ENCODE peak calls at places on chromosome 13, in eight cellular contexts. D is heart left ventricle; A is mesendoderm; N is adrenal gland; R is H1; E is CD4-positive, alpha-beta memory T cell; G is GM12865; I is endodermal cell. V is an unnamed sample.

GRCh38 chr13:20473139-20473538 is 52.5 kb downstream of the CRYL1 start:
- DNase-seq in D (no peak), A (no peak), N (no peak), R (no peak), E (no peak), G (no peak), I (no peak), V (no peak)

GRCh38 chr13:112806761-112807652 is 117.2 kb downstream of the ATP11A start:
- DNase-seq in D (no peak), A (no peak), N (peak; percentile 88), R (no peak), E (no peak), G (no peak), I (no peak), V (no peak)

GRCh38 chr13:77740097-77740496 is 42.6 kb downstream of the SLAIN1 start:
- DNase-seq in D (no peak), A (no peak), N (no peak), R (no peak), E (no peak), G (no peak), I (no peak), V (no peak)

GRCh38 chr13:34933349-34933748 is 8.7 kb upstream of the NBEA start:
- DNase-seq in D (no peak), A (no peak), N (no peak), R (no peak), E (no peak), G (no peak), I (no peak), V (no peak)

GRCh38 chr13:46355906-46356305 is 31.1 kb downstream of the RUBCNL start:
- DNase-seq in D (no peak), A (no peak), N (no peak), R (no peak), E (no peak), G (no peak), I (no peak), V (no peak)

GRCh38 chr13:29511980-29512379 is 83.5 kb downstream of the SLC7A1 start:
- DNase-seq in D (no peak), A (no peak), N (no peak), R (no peak), E (no peak), G (no peak), I (no peak), V (no peak)

GRCh38 chr13:102191951-102192461 is 209.8 kb downstream of the FGF14 start:
- DNase-seq in D (no peak), A (no peak), N (no peak), R (no peak), E (no peak), G (no peak), I (no peak), V (no peak)

GRCh38 chr13:71067164-71067815 is 799.7 kb downstream of the DACH1 start:
- DNase-seq in D (no peak), A (peak; percentile 29), N (no peak), R (no peak), E (no peak), G (no peak), I (peak; percentile 47), V (no peak)

GRCh38 chr13:36858285-36858684 is 39.3 kb downstream of the RFXAP start:
- DNase-seq in D (no peak), A (peak; percentile 84), N (no peak), R (no peak), E (peak; percentile 0), G (peak; percentile 58), I (peak; percentile 68), V (no peak)

GRCh38 chr13:58792854-58793253 is 1161.3 kb downstream of the PCDH17 start:
- DNase-seq in D (no peak), A (no peak), N (no peak), R (no peak), E (no peak), G (no peak), I (no peak), V (no peak)

GRCh38 chr13:81987677-81988357 is 1646.9 kb upstream of the SPRY2 start:
- DNase-seq in D (no peak), A (peak; percentile 91), N (no peak), R (no peak), E (no peak), G (no peak), I (peak; percentile 71), V (no peak)

GRCh38 chr13:85303630-85304029 is 495.6 kb downstream of the SLITRK6 start:
- DNase-seq in D (no peak), A (no peak), N (no peak), R (no peak), E (no peak), G (no peak), I (no peak), V (no peak)

GRCh38 chr13:64770743-64771142 is 2459.4 kb downstream of the PCDH9 start:
- DNase-seq in D (no peak), A (no peak), N (no peak), R (no peak), E (no peak), G (no peak), I (no peak), V (no peak)
- H3K4me3 ChIP-seq in D (no peak overlapping the region), A (no peak overlapping the region), N (no peak overlapping the region), R (no peak overlapping the region), E (no peak overlapping the region), G (no peak overlapping the region), I (no peak overlapping the region), V (no peak overlapping the region)

GRCh38 chr13:107866666-107867623 is 348.4 kb downstream of the LIG4 start:
- DNase-seq in D (no peak), A (peak; percentile 72), N (no peak), R (peak; percentile 63), E (no peak), G (no peak), I (peak; percentile 75), V (no peak)

GRCh38 chr13:107864543-107865460 is 350.5 kb downstream of the LIG4 start:
- DNase-seq in D (no peak), A (peak; percentile 78), N (no peak), R (no peak), E (no peak), G (peak; percentile 26), I (peak; percentile 79), V (no peak)

GRCh38 chr13:107865643-107866006 is 349.7 kb downstream of the LIG4 start:
- DNase-seq in D (no peak), A (no peak), N (no peak), R (no peak), E (no peak), G (no peak), I (no peak), V (no peak)

GRCh38 chr13:107867701-107868661 is 347.4 kb downstream of the LIG4 start:
- DNase-seq in D (no peak), A (peak; percentile 76), N (no peak), R (peak; percentile 81), E (no peak), G (no peak), I (peak; percentile 89), V (no peak)

DNA sequence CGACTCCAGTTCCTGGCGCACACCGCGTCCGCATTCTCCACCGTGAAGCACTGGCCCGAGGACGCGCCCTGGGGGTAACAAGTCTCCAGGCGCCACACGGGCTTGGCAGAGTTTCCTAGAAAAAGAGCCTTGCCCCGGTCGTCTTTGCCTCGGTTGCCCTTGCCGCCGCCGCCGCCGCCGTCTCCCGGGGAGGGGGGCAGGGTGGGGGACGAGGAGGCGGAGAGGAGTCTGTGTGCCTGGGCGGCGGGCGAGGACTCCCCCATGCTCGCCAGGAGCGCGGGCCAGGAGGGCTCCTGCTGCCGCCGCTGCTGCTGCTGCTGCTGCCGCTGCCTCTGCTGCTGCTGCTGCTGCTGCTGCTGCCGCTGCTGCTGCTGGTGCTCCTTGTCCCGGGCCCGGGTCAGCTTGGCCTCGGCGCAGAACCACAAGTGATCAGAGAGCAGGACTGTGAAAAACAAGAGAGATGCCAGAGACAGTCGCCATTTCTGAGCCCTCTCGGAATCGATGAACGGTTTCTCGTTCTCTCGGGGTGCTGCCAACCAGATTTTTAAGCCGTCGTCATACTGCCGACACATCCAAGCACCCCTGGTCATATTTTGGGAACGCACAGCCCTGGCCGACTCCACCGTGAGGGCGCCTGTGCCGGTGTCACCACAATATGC is 349.2 kb downstream of the LIG4 start:
- DNase-seq in D (no peak), A (peak; percentile 80), N (no peak), R (peak; percentile 65), E (no peak), G (no peak), I (peak; percentile 85), V (no peak)
- H3K4me3 ChIP-seq in D (peak overlapping the region; percentile 41), A (peak overlapping the region; percentile 75), N (no peak overlapping the region), R (peak overlapping the region; percentile 73), E (no peak overlapping the region), G (no peak overlapping the region), I (peak overlapping the region; percentile 90), V (peak overlapping the region; percentile 51)

DNA sequence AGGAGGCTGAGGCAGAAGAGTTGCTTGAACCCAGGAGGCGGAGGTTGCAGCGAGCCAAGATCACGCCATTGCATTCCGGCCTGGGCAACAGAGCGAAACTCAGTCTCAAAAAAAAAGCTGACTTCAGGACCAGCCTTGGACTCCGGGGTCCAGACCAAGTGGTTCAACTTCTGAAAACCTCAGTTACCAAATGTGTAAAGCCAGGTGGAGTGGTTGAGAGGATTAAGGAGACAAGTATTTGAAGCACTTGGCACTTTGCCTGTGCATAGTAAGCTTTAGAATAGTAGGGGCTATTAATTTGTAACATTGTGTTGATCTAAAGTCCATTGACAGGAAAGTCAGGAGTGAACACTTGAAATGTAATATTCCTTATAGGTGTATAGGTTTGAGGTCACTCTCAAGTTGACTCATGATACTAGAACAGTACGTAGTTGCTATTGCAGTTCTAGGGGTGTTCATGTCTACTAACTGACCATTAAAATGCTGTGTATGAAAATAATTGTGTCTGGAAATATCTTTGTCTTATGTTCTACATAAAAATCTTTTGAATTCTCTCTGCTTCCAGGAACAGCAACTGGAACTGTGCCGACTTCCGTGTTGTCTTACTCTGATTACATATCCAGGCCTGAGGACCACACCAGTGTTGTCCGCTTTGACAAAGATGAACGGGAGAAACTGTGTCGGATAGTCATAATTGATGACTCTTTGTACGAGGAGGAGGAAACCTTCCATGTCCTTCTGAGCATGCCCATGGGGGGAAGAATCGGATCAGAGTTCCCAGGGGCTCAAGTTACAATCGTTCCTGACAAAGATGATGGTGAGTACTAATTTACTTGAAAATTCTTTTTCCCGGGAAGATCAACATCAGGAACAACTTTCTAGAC is 97.4 kb downstream of the FREM2 start:
- DNase-seq in D (no peak), A (no peak), N (no peak), R (no peak), E (no peak), G (no peak), I (no peak), V (no peak)
- H3K4me3 ChIP-seq in D (no peak overlapping the region), A (no peak overlapping the region), N (no peak overlapping the region), R (no peak overlapping the region), E (no peak overlapping the region), G (no peak overlapping the region), I (no peak overlapping the region), V (peak overlapping the region; percentile 31)

DNA sequence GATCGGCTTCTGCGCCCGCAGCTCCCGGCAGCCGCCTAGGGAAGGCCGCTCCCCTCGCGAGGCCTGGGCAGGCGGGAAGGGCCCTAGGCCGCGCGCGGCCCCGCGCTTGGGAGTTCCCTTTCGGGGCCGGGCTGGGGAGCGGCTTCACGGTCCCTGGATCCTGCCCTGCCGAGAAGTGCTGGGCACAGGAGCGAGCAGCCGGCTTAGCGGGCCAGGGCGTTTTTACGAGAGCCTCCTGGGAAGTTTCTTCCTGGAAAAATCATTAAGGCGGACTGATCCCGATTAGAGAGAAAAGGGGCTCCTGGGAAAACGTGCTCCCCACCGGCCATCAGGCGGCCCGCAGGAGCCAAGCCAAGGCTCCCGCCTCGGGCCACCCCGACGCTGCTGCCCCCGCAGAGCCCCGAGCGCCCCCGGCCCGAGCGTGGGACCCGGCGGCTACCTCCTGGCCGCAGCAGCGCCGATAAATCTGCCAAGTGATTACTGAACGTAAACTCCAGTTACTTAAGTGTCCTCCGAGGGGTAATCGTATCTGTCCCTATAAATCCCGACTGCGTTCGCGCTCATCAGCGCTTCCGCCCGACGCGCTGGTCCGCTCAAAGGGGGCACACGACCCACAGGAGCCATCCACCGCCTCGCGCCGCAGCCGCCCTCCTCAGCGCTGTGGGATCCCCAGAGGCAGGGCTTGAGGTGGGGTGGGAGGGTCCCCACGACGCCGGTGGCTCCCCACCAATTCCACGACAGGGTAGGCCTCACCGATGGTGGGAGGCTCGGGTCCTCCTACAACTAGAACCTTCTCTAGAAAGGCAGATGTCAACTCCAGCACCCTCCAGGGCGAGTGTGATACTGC is 2.8 kb downstream of the ZIC5 start:
- DNase-seq in D (no peak), A (peak; percentile 79), N (no peak), R (no peak), E (no peak), G (no peak), I (peak; percentile 76), V (no peak)
- H3K4me3 ChIP-seq in D (peak overlapping the region; percentile 33), A (peak overlapping the region; percentile 95), N (no peak overlapping the region), R (peak overlapping the region; percentile 93), E (no peak overlapping the region), G (no peak overlapping the region), I (peak overlapping the region; percentile 97), V (peak overlapping the region; percentile 34)